ENCODE peak calls at places on chromosomes 2 and 18, in eight cellular contexts. W is HepG2, C is A673, Y is kidney, R is foreskin fibroblast, I is pancreas, Z is testis, V is HCT116. G is an unnamed sample.

GRCh38 chr2:109270758-109271305 is 141.8 kb downstream of the SH3RF3 start:
- DNase-seq in W (no peak), C (no peak), Y (no peak), R (no peak), I (no peak), Z (no peak), V (no peak), G (no peak)

GRCh38 chr2:215633360-215633759 is 197.5 kb upstream of the FN1 start:
- DNase-seq in W (no peak), C (no peak), Y (no peak), R (no peak), I (no peak), Z (no peak), V (no peak), G (no peak)

GRCh38 chr2:158738363-158738762 is 56.8 kb upstream of the DAPL1 start:
- DNase-seq in W (no peak), C (no peak), Y (no peak), R (no peak), I (no peak), Z (no peak), V (no peak), G (no peak)

GRCh38 chr2:237209885-237210284 is 124.2 kb downstream of the COPS8 start:
- DNase-seq in W (no peak), C (no peak), Y (no peak), R (peak), I (no peak), Z (no peak), V (no peak), G (no peak)

GRCh38 chr2:36376319-36376765 is 20.8 kb downstream of the CRIM1 start:
- DNase-seq in W (peak), C (peak), Y (peak), R (peak), I (peak), Z (peak), V (no peak), G (no peak)

GRCh38 chr2:188810591-188810990 is 163.6 kb upstream of the COL3A1 start:
- DNase-seq in W (no peak), C (no peak), Y (no peak), R (peak), I (no peak), Z (no peak), V (no peak), G (peak)

GRCh38 chr18:54717673-54718435 is 110.4 kb upstream of the RAB27B start:
- DNase-seq in W (no peak), C (no peak), Y (no peak), R (no peak), I (no peak), Z (no peak), V (no peak), G (no peak)

GRCh38 chr18:22186484-22186971 is 17.1 kb downstream of the GATA6 start:
- DNase-seq in W (no peak), C (no peak), Y (no peak), R (no peak), I (no peak), Z (no peak), V (no peak), G (peak)

GRCh38 chr2:223088866-223089265 is 36.9 kb downstream of the KCNE4 start:
- DNase-seq in W (no peak), C (no peak), Y (no peak), R (no peak), I (no peak), Z (no peak), V (no peak), G (no peak)

GRCh38 chr2:85131116-85131515 is 2.1 kb upstream of the TCF7L1 start:
- DNase-seq in W (peak), C (peak), Y (no peak), R (peak), I (no peak), Z (peak), V (no peak), G (peak)

GRCh38 chr2:160210599-160211138 is 10.6 kb upstream of the ITGB6 start:
- DNase-seq in W (peak), C (peak), Y (no peak), R (peak), I (peak), Z (peak), V (peak), G (peak)

GRCh38 chr2:108316881-108317258 is 28.2 kb downstream of the SULT1C2 start:
- DNase-seq in W (no peak), C (no peak), Y (no peak), R (no peak), I (no peak), Z (no peak), V (no peak), G (peak)

GRCh38 chr2:134167015-134167414 is 86.9 kb upstream of the MGAT5 start:
- DNase-seq in W (no peak), C (no peak), Y (no peak), R (peak), I (no peak), Z (no peak), V (peak), G (peak)

GRCh38 chr2:6290626-6291025 is 575.1 kb downstream of the CMPK2 start:
- DNase-seq in W (no peak), C (peak), Y (peak), R (no peak), I (no peak), Z (no peak), V (no peak), G (no peak)

GRCh38 chr2:84776011-84776410 is 104.9 kb downstream of the TRABD2A start:
- DNase-seq in W (no peak), C (no peak), Y (no peak), R (peak), I (no peak), Z (no peak), V (no peak), G (no peak)

GRCh38 chr18:36711813-36712444 is 116.9 kb downstream of the TPGS2 start:
- DNase-seq in W (no peak), C (peak), Y (no peak), R (peak), I (no peak), Z (no peak), V (peak), G (peak)

GRCh38 chr2:37569986-37570688 is 101.3 kb downstream of the CDC42EP3 start:
- DNase-seq in W (peak), C (no peak), Y (no peak), R (peak), I (no peak), Z (no peak), V (no peak), G (peak)

GRCh38 chr2:12076810-12077209 is 330.4 kb downstream of the LPIN1 start:
- DNase-seq in W (no peak), C (peak), Y (no peak), R (no peak), I (no peak), Z (peak), V (no peak), G (no peak)

GRCh38 chr18:65592419-65592818 is 158.4 kb upstream of the CDH7 start:
- DNase-seq in W (no peak), C (no peak), Y (no peak), R (no peak), I (no peak), Z (no peak), V (no peak), G (no peak)

GRCh38 chr2:201363857-201364560 is 6.9 kb upstream of the FLACC1 start:
- DNase-seq in W (peak), C (peak), Y (no peak), R (peak), I (no peak), Z (no peak), V (peak), G (peak)

GRCh38 chr2:239337122-239337876 is 63.5 kb downstream of the HDAC4 start:
- DNase-seq in W (no peak), C (no peak), Y (no peak), R (peak), I (no peak), Z (no peak), V (no peak), G (no peak)

GRCh38 chr2:145075454-145076062 is 555.6 kb upstream of the ZEB2 start:
- DNase-seq in W (no peak), C (no peak), Y (no peak), R (no peak), I (no peak), Z (no peak), V (no peak), G (no peak)

GRCh38 chr2:126905991-126906390 is 7.3 kb downstream of the TEX51 start:
- DNase-seq in W (no peak), C (no peak), Y (peak), R (no peak), I (no peak), Z (no peak), V (no peak), G (no peak)

GRCh38 chr2:70104231-70105111 is 17.2 kb downstream of the PCBP1 start:
- DNase-seq in W (peak), C (peak), Y (no peak), R (peak), I (peak), Z (peak), V (no peak), G (peak)

GRCh38 chr2:193101591-193101990 is 906.9 kb upstream of the TMEFF2 start:
- DNase-seq in W (no peak), C (no peak), Y (peak), R (no peak), I (no peak), Z (no peak), V (no peak), G (no peak)

GRCh38 chr2:174878537-174879147 is 114.4 kb upstream of the CHRNA1 start:
- DNase-seq in W (no peak), C (peak), Y (no peak), R (peak), I (no peak), Z (peak), V (no peak), G (peak)

GRCh38 chr2:164655750-164656149 is 34.5 kb upstream of the GRB14 start:
- DNase-seq in W (no peak), C (peak), Y (no peak), R (peak), I (no peak), Z (no peak), V (no peak), G (peak)
- TF ChIP-seq CTCF in W (peak), C (no peak), Y (no peak), R (no peak), I (no peak), Z (no peak), V (no peak), G (peak)

GRCh38 chr2:226649201-226649600 is 150.4 kb downstream of the IRS1 start:
- DNase-seq in W (no peak), C (no peak), Y (no peak), R (no peak), I (no peak), Z (no peak), V (no peak), G (no peak)

GRCh38 chr2:226649871-226650660 is 149.6 kb downstream of the IRS1 start:
- DNase-seq in W (peak), C (peak), Y (peak), R (peak), I (no peak), Z (peak), V (peak), G (peak)

GRCh38 chr2:226655871-226656270 is 143.7 kb downstream of the IRS1 start:
- DNase-seq in W (no peak), C (no peak), Y (no peak), R (peak), I (no peak), Z (no peak), V (no peak), G (peak)

GRCh38 chr2:226652983-226653765 is 146.4 kb downstream of the IRS1 start:
- DNase-seq in W (no peak), C (no peak), Y (no peak), R (no peak), I (no peak), Z (no peak), V (no peak), G (peak)

GRCh38 chr2:226652388-226652787 is 147.2 kb downstream of the IRS1 start:
- DNase-seq in W (no peak), C (no peak), Y (no peak), R (peak), I (no peak), Z (no peak), V (peak), G (peak)
- H3K4me3 ChIP-seq in W (no peak), C (no peak), Y (no peak), R (no peak), I (no peak), Z (no peak), V (no peak), G (no peak)

GRCh38 chr2:203858176-203858575 is 9.4 kb upstream of the CTLA4 start:
- DNase-seq in W (no peak), C (no peak), Y (no peak), R (no peak), I (no peak), Z (no peak), V (peak), G (no peak)
- TF ChIP-seq CTCF in W (peak), C (no peak), Y (no peak), R (no peak), I (no peak), Z (no peak), V (peak), G (peak)

GRCh38 chr2:95024960-95025405 is 525 bp upstream of the MAL start:
- DNase-seq in W (no peak), C (no peak), Y (no peak), R (peak), I (no peak), Z (no peak), V (no peak), G (no peak)

GRCh38 chr2:95023222-95023597 is 2.3 kb upstream of the MAL start:
- DNase-seq in W (peak), C (no peak), Y (no peak), R (no peak), I (no peak), Z (no peak), V (peak), G (no peak)

GRCh38 chr2:95025406-95026319 is at the start of gene MAL:
- DNase-seq in W (no peak), C (peak), Y (peak), R (peak), I (no peak), Z (no peak), V (no peak), G (no peak)

GRCh38 chr2:95022309-95023221 is 2.9 kb upstream of the MAL start:
- DNase-seq in W (peak), C (peak), Y (peak), R (peak), I (peak), Z (peak), V (peak), G (peak)

GRCh38 chr2:95024306-95024880 is 1.1 kb upstream of the MAL start:
- DNase-seq in W (no peak), C (peak), Y (no peak), R (no peak), I (no peak), Z (no peak), V (no peak), G (no peak)
- H3K4me3 ChIP-seq in W (no peak), C (no peak), Y (no peak), R (no peak), I (no peak), Z (no peak), V (no peak), G (no peak)

GRCh38 chr2:71361631-71362030 is 30.0 kb downstream of the ZNF638 start:
- DNase-seq in W (no peak), C (no peak), Y (no peak), R (no peak), I (no peak), Z (no peak), V (no peak), G (no peak)

GRCh38 chr2:71360434-71360975 is 28.9 kb downstream of the ZNF638 start:
- DNase-seq in W (no peak), C (no peak), Y (no peak), R (no peak), I (no peak), Z (no peak), V (no peak), G (no peak)

GRCh38 chr2:71353247-71353646 is 21.7 kb downstream of the ZNF638 start:
- DNase-seq in W (no peak), C (no peak), Y (no peak), R (no peak), I (no peak), Z (no peak), V (no peak), G (no peak)

GRCh38 chr2:71362447-71362846 is 30.9 kb downstream of the ZNF638 start:
- DNase-seq in W (no peak), C (no peak), Y (no peak), R (no peak), I (no peak), Z (no peak), V (no peak), G (no peak)

DNA sequence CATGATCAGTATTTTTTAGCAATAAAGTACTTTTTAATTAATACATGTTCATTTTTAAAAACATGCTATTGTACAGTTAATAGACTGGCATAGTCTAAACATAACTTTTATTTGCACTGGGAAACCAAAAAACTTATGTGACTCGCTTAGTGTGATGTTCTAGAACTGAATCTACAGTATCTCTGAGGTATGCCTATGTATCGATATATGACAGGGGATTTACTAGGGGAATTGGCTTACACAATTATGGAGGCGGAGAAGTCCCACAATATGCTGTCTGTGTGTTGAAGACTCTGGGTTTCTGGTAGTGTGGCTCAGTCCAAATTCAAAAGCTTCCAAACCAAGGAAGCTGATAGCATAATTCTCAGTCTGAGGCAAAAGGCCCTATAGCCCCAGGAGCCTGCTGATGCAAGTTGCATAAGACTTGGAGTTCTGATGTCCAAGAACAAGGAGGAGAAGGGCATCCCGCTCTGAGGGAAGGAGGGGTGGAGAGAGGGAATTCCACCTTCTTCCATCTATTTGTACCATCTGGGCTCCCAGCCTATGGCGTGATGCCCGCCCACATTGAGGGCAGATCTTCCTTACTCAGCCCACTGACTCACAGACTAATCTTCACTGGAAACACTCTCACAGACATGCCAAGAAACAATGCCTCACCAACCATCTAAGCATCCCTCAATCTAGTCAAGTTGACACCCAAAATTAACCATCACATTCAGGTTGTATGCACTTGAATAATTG is 27.5 kb downstream of the ZNF638 start:
- DNase-seq in W (no peak), C (no peak), Y (no peak), R (peak), I (no peak), Z (no peak), V (no peak), G (peak)
- TF ChIP-seq CTCF in W (no peak), C (no peak), Y (no peak), R (no peak), I (no peak), Z (no peak), V (no peak), G (no peak)

GRCh38 chr2:25742501-25742900 is 69.1 kb upstream of the DTNB start:
- DNase-seq in W (no peak), C (no peak), Y (no peak), R (no peak), I (no peak), Z (no peak), V (no peak), G (no peak)
- H3K4me3 ChIP-seq in W (no peak), C (no peak), Y (no peak), R (no peak), I (no peak), Z (no peak), V (no peak), G (no peak)

GRCh38 chr2:81389203-81389602 is 1084.7 kb upstream of the LRRTM1 start:
- DNase-seq in W (no peak), C (no peak), Y (no peak), R (no peak), I (no peak), Z (no peak), V (peak), G (no peak)
- TF ChIP-seq CTCF in W (no peak), C (peak), Y (no peak), R (no peak), I (no peak), Z (no peak), V (peak), G (no peak)

GRCh38 chr2:9199716-9200633 is 6.6 kb upstream of the ASAP2 start:
- DNase-seq in W (no peak), C (no peak), Y (no peak), R (peak), I (no peak), Z (no peak), V (no peak), G (peak)

GRCh38 chr2:9196637-9197036 is 10.0 kb upstream of the ASAP2 start:
- DNase-seq in W (no peak), C (no peak), Y (no peak), R (peak), I (no peak), Z (no peak), V (no peak), G (no peak)

GRCh38 chr2:9201185-9201891 is 5.3 kb upstream of the ASAP2 start:
- DNase-seq in W (no peak), C (no peak), Y (no peak), R (peak), I (no peak), Z (no peak), V (no peak), G (peak)

GRCh38 chr2:9200634-9201015 is 6.0 kb upstream of the ASAP2 start:
- DNase-seq in W (no peak), C (no peak), Y (no peak), R (peak), I (no peak), Z (no peak), V (no peak), G (no peak)

DNA sequence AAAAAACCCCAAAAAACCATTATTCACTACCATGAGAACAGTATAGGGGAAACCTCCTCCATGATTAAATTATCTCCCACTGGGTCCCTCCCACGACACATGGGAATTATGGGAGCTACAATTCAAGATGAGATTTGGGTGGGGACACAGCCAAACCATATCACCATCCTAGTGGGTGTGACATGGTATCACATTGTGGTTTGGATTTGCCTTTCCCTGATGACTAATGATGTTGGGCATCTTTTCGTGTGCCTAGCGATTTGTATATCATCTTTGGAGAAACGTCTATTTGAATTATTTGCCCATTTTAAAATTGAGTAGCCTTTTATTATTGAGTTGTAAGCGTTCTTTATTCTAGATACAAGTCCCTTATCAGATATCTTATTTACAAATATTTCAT is 8.7 kb upstream of the ASAP2 start:
- DNase-seq in W (no peak), C (no peak), Y (no peak), R (no peak), I (no peak), Z (no peak), V (no peak), G (no peak)
- H3K4me3 ChIP-seq in W (no peak), C (no peak), Y (no peak), R (no peak), I (no peak), Z (no peak), V (no peak), G (no peak)

DNA sequence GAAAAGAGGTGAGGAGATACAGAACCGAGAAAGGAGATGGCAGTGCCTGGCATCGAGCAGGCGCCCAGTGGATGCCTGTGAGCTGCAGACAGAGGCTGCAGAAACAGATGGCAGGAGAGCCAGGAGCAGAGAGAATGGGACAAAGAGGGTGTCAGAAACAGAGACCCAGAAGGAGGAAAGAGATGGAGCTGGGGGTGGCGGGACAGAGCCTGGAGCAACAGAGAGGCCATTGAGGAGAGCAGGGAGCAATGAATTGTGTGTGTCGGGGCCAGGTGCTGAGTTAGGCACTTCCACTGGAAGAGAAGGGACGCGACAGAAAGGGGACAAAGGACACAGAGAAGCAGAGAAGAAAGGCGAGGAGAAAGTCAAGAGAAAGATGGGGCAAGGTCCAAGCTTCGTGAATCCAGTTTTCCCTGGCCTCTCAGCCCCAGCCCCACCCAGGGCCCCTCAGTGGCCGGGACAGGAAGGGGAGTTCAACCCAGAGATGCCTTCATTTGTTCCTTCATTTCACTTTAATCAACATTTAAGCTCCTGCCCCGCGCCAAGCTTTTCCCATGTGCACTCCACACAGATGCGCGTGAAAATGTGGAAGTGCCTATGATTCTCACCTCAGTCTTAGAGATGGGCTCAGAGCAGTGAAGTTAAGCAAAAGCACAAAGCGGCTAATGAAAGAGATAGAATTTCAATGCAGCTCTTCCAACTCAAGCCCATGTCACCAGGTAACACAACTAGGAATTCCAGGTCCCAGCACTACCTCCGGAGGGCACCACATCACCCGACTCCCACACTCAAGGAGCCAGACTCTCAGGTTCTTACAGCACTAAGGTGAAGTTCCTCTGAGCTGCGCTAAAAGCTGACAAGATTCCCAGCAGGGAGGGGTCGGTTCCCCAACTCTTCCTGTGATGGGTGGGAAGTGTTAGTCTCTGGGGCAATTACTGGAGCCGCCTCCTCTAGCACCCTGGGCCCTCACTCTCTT is 55.2 kb downstream of the TNS1 start:
- DNase-seq in W (no peak), C (no peak), Y (no peak), R (no peak), I (no peak), Z (no peak), V (peak), G (no peak)
- TF ChIP-seq CTCF in W (no peak), C (peak), Y (no peak), R (no peak), I (no peak), Z (no peak), V (peak), G (no peak)

G was measured in fibroblast of the aortic adventitia.